ENCODE peak calls at places on chromosomes 5 and 9, in nine cellular contexts. F, Y, K, B, A, X, C, L and W are unnamed samples.

GRCh38 chr9:101736723-101737122 is 1.7 kb downstream of the GRIN3A start:
- DNase-seq in F (no peak), A (no peak), L (peak), Y (peak), K (no peak), X (no peak), B (no peak), C (peak), W (no peak)

GRCh38 chr5:177309351-177310191 is 2.1 kb downstream of the MXD3 start:
- DNase-seq in B (peak), Y (peak), L (peak), K (peak), F (no peak), C (peak), X (peak), A (no peak), W (peak)

GRCh38 chr5:78649816-78650561 is 1.4 kb upstream of the LHFPL2 start:
- DNase-seq in B (peak), X (no peak), C (no peak), K (peak), L (no peak), F (no peak), A (no peak), Y (no peak), W (no peak)

GRCh38 chr9:114289571-114290481 is 33.1 kb upstream of the ORM1 start:
- DNase-seq in X (no peak), C (no peak), Y (no peak), A (peak), K (no peak), L (no peak), B (no peak), F (no peak), W (no peak)

GRCh38 chr5:138338411-138339085 is 482 bp downstream of the FAM53C start:
- DNase-seq in L (no peak), B (no peak), C (no peak), K (no peak), F (no peak), A (no peak), X (no peak), Y (no peak), W (no peak)

GRCh38 chr5:110333384-110333783 is 393.1 kb downstream of the TMEM232 start:
- DNase-seq in L (no peak), A (no peak), F (no peak), K (no peak), Y (peak), B (no peak), X (peak), C (peak), W (no peak)

GRCh38 chr9:121646992-121647391 is 4.4 kb upstream of the DAB2IP start:
- DNase-seq in K (no peak), X (no peak), Y (no peak), A (no peak), L (no peak), C (no peak), F (no peak), B (no peak), W (no peak)

GRCh38 chr5:120098902-120099301 is 365.2 kb upstream of the PRR16 start:
- DNase-seq in A (no peak), K (no peak), Y (no peak), C (no peak), B (peak), L (no peak), F (peak), X (no peak), W (no peak)

GRCh38 chr9:127033059-127033458 is 89.4 kb downstream of the ANGPTL2 start:
- DNase-seq in C (no peak), B (no peak), A (no peak), F (no peak), X (no peak), K (no peak), L (no peak), Y (no peak), W (no peak)

GRCh38 chr5:68251804-68252648 is 36.5 kb downstream of the PIK3R1 start:
- DNase-seq in L (peak), B (peak), X (no peak), K (peak), C (peak), Y (no peak), A (peak), F (peak), W (peak)

GRCh38 chr5:64632251-64632650 is 58.1 kb upstream of the SHISAL2B start:
- DNase-seq in X (no peak), B (peak), F (peak), A (no peak), C (peak), L (no peak), Y (no peak), K (peak), W (no peak)

GRCh38 chr5:38642194-38642987 is 85.9 kb upstream of the LIFR start:
- DNase-seq in F (no peak), Y (no peak), X (no peak), K (no peak), L (no peak), C (peak), A (no peak), B (peak), W (no peak)

GRCh38 chr5:75886706-75887105 is 169.5 kb upstream of the POC5 start:
- DNase-seq in X (no peak), K (no peak), B (no peak), Y (peak), L (no peak), A (no peak), F (no peak), C (peak), W (no peak)

GRCh38 chr5:155313518-155313917 is 300.0 kb downstream of the KIF4B start:
- DNase-seq in L (no peak), X (no peak), A (no peak), Y (no peak), C (no peak), B (no peak), F (no peak), K (no peak), W (no peak)

GRCh38 chr5:14178671-14179211 is 35.6 kb downstream of the TRIO start:
- DNase-seq in C (peak), Y (peak), B (peak), F (no peak), A (no peak), X (peak), L (no peak), K (peak), W (no peak)

GRCh38 chr5:14177651-14178050 is 34.5 kb downstream of the TRIO start:
- DNase-seq in F (no peak), X (no peak), A (no peak), K (no peak), Y (no peak), L (no peak), B (no peak), C (no peak), W (no peak)

GRCh38 chr5:14178091-14178490 is 34.9 kb downstream of the TRIO start:
- DNase-seq in X (no peak), Y (no peak), F (no peak), L (no peak), C (no peak), B (no peak), K (no peak), A (no peak), W (no peak)

GRCh38 chr5:14180437-14180836 is 37.3 kb downstream of the TRIO start:
- DNase-seq in L (no peak), F (no peak), C (no peak), A (no peak), Y (no peak), X (no peak), K (no peak), B (no peak), W (no peak)

GRCh38 chr5:14179446-14179845 is 36.3 kb downstream of the TRIO start:
- DNase-seq in L (no peak), F (no peak), Y (no peak), K (no peak), X (no peak), A (no peak), B (no peak), C (no peak), W (no peak)
- H3K4me3 ChIP-seq in L (no peak), F (no peak), Y (no peak), K (no peak), X (no peak), A (no peak), B (no peak), C (no peak), W (no peak)

GRCh38 chr5:58893551-58893950 is 310.7 kb downstream of the RAB3C start:
- DNase-seq in X (no peak), K (no peak), C (no peak), Y (no peak), F (no peak), A (no peak), B (no peak), L (no peak), W (no peak)

GRCh38 chr5:58887721-58888409 is 305.0 kb downstream of the RAB3C start:
- DNase-seq in A (peak), Y (no peak), L (peak), X (no peak), K (no peak), F (no peak), B (peak), C (no peak), W (peak)

GRCh38 chr5:58890265-58890664 is 307.4 kb downstream of the RAB3C start:
- DNase-seq in C (no peak), B (no peak), L (no peak), X (peak), A (no peak), Y (no peak), K (no peak), F (no peak), W (no peak)

GRCh38 chr5:58891072-58891970 is 308.4 kb downstream of the RAB3C start:
- DNase-seq in C (peak), X (peak), Y (peak), K (peak), A (peak), L (peak), F (peak), B (peak), W (peak)

DNA sequence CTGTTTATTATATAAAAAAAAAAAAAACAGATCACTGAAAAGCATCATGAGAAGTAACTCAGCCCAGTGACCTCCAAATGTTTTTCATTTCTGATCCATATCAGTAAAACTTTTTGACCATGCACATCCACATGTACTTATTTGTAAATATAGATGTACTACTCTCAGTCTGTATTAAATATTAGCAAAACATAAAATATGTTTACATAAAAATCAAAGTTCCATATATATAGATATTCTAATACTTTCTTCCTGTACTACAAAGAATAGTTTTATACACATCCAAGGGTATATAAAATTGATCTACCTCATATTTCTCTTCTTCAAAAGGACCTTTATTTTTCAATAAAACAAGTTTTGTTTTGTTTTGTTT is 309.1 kb downstream of the RAB3C start:
- DNase-seq in C (no peak), X (no peak), F (no peak), K (no peak), Y (no peak), A (no peak), L (no peak), B (no peak), W (no peak)
- TF ChIP-seq CTCF in C (peak), X (no peak), F (no peak), K (no peak), Y (no peak), A (no peak), L (no peak), B (no peak), W (peak)

DNA sequence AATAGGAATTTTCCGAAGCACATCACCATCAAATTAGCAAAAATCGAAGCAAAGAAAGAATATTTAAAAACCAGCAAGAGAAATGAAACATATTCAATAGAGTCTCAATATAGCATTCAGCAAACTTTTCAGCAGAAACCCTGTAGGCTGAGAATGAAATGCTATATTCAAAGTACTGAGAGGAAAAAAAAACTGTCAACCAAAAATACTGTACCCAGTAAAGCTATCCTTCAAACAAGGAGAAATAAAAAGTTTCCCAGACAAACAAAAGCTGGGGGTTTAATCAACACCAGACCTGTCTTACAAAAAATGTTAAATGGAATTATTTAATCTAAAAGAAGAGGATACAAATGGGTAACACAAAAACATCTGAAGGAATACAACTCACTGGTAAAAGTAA is 116.0 kb downstream of the TRPM3 start:
- DNase-seq in F (no peak), X (no peak), Y (no peak), B (no peak), K (no peak), L (no peak), A (no peak), C (no peak), W (no peak)
- H3K4me3 ChIP-seq in F (no peak), X (no peak), Y (no peak), B (no peak), K (no peak), L (no peak), A (no peak), C (no peak), W (no peak)

DNA sequence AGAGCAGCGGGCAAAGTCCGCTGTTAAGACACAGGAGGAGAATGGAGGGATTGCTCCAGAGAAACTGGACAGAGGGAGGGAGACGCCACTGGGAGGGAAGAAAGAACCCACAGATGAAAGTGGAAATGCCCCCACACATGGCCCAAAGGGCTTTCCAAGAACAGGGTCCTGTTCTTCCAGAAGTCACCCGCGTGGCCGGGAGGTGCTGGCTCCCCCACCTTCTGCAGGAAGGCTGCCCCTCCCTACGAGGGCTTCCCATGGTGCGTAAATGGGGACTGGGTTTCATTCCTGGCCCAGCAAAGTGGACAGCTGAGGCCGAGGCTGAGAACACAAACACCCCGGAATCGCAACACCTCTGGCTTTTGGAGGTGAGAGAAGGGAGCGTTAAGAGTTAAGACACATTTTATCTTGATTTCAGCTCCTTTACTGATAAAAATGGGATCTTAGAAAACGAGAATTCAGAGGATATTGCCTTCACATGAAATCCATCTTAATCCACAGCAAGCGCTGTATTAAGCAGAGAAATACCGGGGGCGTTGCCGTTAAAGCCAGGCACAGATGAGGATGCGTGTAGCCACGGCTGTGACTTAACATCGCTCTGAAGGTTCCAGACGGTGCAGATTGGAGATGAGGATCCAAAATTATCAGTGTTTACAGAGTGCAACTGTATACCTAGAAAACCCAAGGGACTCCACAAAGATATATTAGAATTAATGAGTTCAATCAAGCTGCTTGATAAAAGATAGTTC is 11.1 kb downstream of the ADAMTS2 start:
- DNase-seq in B (no peak), K (no peak), Y (no peak), L (no peak), C (no peak), F (no peak), A (no peak), X (no peak), W (no peak)
- TF ChIP-seq CTCF in B (no peak), K (no peak), Y (no peak), L (no peak), C (no peak), F (no peak), A (no peak), X (no peak), W (no peak)

GRCh38 chr9:31950756-31951155 is 433.7 kb upstream of the ACO1 start:
- DNase-seq in K (no peak), L (no peak), X (no peak), F (no peak), C (no peak), B (no peak), A (no peak), Y (no peak), W (no peak)
- H3K4me3 ChIP-seq in K (no peak), L (no peak), X (no peak), F (no peak), C (no peak), B (no peak), A (no peak), Y (no peak), W (no peak)

GRCh38 chr5:131151216-131151615 is 13.8 kb downstream of the HINT1 start:
- DNase-seq in F (no peak), C (no peak), A (no peak), X (no peak), B (no peak), K (no peak), Y (no peak), L (no peak), W (no peak)
- TF ChIP-seq CTCF in F (no peak), C (no peak), A (no peak), X (peak), B (no peak), K (no peak), Y (no peak), L (no peak), W (no peak)

GRCh38 chr9:70411930-70412677 is 2.4 kb downstream of the KLF9 start:
- DNase-seq in L (peak), A (peak), F (no peak), B (peak), X (no peak), C (no peak), K (peak), Y (no peak), W (peak)
- H3K4me3 ChIP-seq in L (peak), A (peak), F (peak), B (peak), X (peak), C (peak), K (peak), Y (peak), W (peak)

DNA sequence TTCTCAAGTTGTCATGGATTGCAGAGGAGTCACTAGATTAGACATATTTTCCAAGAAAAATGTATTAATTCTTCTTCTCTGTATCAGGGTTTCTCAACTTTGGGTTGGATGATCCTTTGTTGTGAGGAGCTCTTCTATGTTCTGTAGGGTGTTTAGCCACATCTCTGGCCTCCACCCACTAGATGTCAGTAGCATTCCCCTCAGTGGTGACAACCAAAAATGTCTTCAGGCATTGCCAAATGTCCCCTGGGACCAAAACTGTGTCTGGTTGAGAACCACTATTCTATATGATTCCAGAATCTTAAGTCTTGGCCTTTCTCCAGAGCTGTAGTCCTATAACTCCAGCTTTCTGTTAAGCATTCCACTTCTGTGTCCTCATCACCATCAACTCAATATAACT is 220.9 kb downstream of the KIAA0825 start:
- DNase-seq in B (no peak), A (no peak), F (no peak), X (no peak), L (no peak), K (no peak), C (peak), Y (no peak), W (no peak)
- TF ChIP-seq CTCF in B (no peak), A (no peak), F (no peak), X (no peak), L (no peak), K (no peak), C (peak), Y (peak), W (no peak)